ENCODE peak calls at places on chromosomes 11 and 22, in seven cellular contexts. One of them, this sample, is unnamed.

GRCh38 chr11:79077684-79078379 is 363.0 kb downstream of the TENM4 start:
- DNase-seq in NCI-H2081 treated with DMSO at 0.1 percent for 48 hours: no peak
- DNase-seq in GM19239: no peak
- DNase-seq in activated T-cell treated with anti-CD3 and anti-CD28 coated beads for 48 hours: no peak
- DNase-seq in fibroblast of pulmonary artery: no peak
- DNase-seq in HCEC 1CT: no peak
- DNase-seq in Ammon's horn: no peak
- DNase-seq in this sample: no peak

GRCh38 chr11:74341926-74342325 is 30.5 kb upstream of the P4HA3 start:
- DNase-seq in HCEC 1CT: no peak
- DNase-seq in Ammon's horn: no peak
- DNase-seq in GM19239: no peak
- DNase-seq in activated T-cell treated with anti-CD3 and anti-CD28 coated beads for 48 hours: no peak
- DNase-seq in NCI-H2081 treated with DMSO at 0.1 percent for 48 hours: no peak
- DNase-seq in fibroblast of pulmonary artery: no peak
- DNase-seq in this sample: no peak

GRCh38 chr22:22848364-22848866 is 39.2 kb upstream of the IGLL5 start:
- DNase-seq in fibroblast of pulmonary artery: peak; percentile 55
- DNase-seq in activated T-cell treated with anti-CD3 and anti-CD28 coated beads for 48 hours: peak; percentile 66
- DNase-seq in Ammon's horn: peak; percentile 48
- DNase-seq in NCI-H2081 treated with DMSO at 0.1 percent for 48 hours: no peak
- DNase-seq in HCEC 1CT: peak; percentile 5
- DNase-seq in GM19239: peak; percentile 28
- DNase-seq in this sample: peak; percentile 65

GRCh38 chr11:8959546-8960166 is 4.6 kb downstream of the TMEM9B start:
- DNase-seq in GM19239: peak; percentile 68
- DNase-seq in HCEC 1CT: peak; percentile 83
- DNase-seq in Ammon's horn: peak; percentile 69
- DNase-seq in NCI-H2081 treated with DMSO at 0.1 percent for 48 hours: peak; percentile 2
- DNase-seq in fibroblast of pulmonary artery: peak; percentile 91
- DNase-seq in activated T-cell treated with anti-CD3 and anti-CD28 coated beads for 48 hours: no peak
- DNase-seq in this sample: no peak

GRCh38 chr11:128765571-128766530 is 72.0 kb downstream of the FLI1 start:
- DNase-seq in NCI-H2081 treated with DMSO at 0.1 percent for 48 hours: no peak
- DNase-seq in activated T-cell treated with anti-CD3 and anti-CD28 coated beads for 48 hours: no peak
- DNase-seq in HCEC 1CT: no peak
- DNase-seq in fibroblast of pulmonary artery: peak; percentile 46
- DNase-seq in GM19239: no peak
- DNase-seq in Ammon's horn: no peak
- DNase-seq in this sample: no peak

GRCh38 chr11:45289369-45289768 is 3.2 kb upstream of the SYT13 start:
- DNase-seq in GM19239: no peak
- DNase-seq in NCI-H2081 treated with DMSO at 0.1 percent for 48 hours: no peak
- DNase-seq in fibroblast of pulmonary artery: peak; percentile 57
- DNase-seq in Ammon's horn: no peak
- DNase-seq in HCEC 1CT: peak; percentile 52
- DNase-seq in activated T-cell treated with anti-CD3 and anti-CD28 coated beads for 48 hours: no peak
- DNase-seq in this sample: no peak

GRCh38 chr22:48318575-48319320 is 1508.9 kb downstream of the BRD1 start:
- DNase-seq in GM19239: no peak
- DNase-seq in NCI-H2081 treated with DMSO at 0.1 percent for 48 hours: no peak
- DNase-seq in fibroblast of pulmonary artery: no peak
- DNase-seq in HCEC 1CT: no peak
- DNase-seq in activated T-cell treated with anti-CD3 and anti-CD28 coated beads for 48 hours: no peak
- DNase-seq in Ammon's horn: no peak
- DNase-seq in this sample: no peak

GRCh38 chr22:41762980-41763779 is 37.3 kb upstream of the CCDC134 start:
- DNase-seq in activated T-cell treated with anti-CD3 and anti-CD28 coated beads for 48 hours: no peak
- DNase-seq in fibroblast of pulmonary artery: peak; percentile 28
- DNase-seq in GM19239: no peak
- DNase-seq in Ammon's horn: no peak
- DNase-seq in HCEC 1CT: no peak
- DNase-seq in NCI-H2081 treated with DMSO at 0.1 percent for 48 hours: peak; percentile 20
- DNase-seq in this sample: peak; percentile 24

GRCh38 chr22:44924724-44925123 is 85.1 kb downstream of the PHF21B start:
- DNase-seq in Ammon's horn: no peak
- DNase-seq in activated T-cell treated with anti-CD3 and anti-CD28 coated beads for 48 hours: no peak
- DNase-seq in HCEC 1CT: no peak
- DNase-seq in fibroblast of pulmonary artery: no peak
- DNase-seq in GM19239: no peak
- DNase-seq in NCI-H2081 treated with DMSO at 0.1 percent for 48 hours: no peak
- DNase-seq in this sample: no peak

GRCh38 chr22:26079009-26079408 is 90.3 kb upstream of the SEZ6L start:
- DNase-seq in activated T-cell treated with anti-CD3 and anti-CD28 coated beads for 48 hours: no peak
- DNase-seq in fibroblast of pulmonary artery: no peak
- DNase-seq in HCEC 1CT: no peak
- DNase-seq in GM19239: no peak
- DNase-seq in NCI-H2081 treated with DMSO at 0.1 percent for 48 hours: no peak
- DNase-seq in Ammon's horn: no peak
- DNase-seq in this sample: no peak

GRCh38 chr11:48083427-48083826 is 103.1 kb downstream of the PTPRJ start:
- DNase-seq in HCEC 1CT: no peak
- DNase-seq in activated T-cell treated with anti-CD3 and anti-CD28 coated beads for 48 hours: no peak
- DNase-seq in GM19239: no peak
- DNase-seq in NCI-H2081 treated with DMSO at 0.1 percent for 48 hours: no peak
- DNase-seq in fibroblast of pulmonary artery: peak; percentile 17
- DNase-seq in Ammon's horn: no peak
- DNase-seq in this sample: no peak

GRCh38 chr11:90113541-90113940 is 20.9 kb upstream of the NAALAD2 start:
- DNase-seq in Ammon's horn: no peak
- DNase-seq in NCI-H2081 treated with DMSO at 0.1 percent for 48 hours: no peak
- DNase-seq in activated T-cell treated with anti-CD3 and anti-CD28 coated beads for 48 hours: no peak
- DNase-seq in HCEC 1CT: peak; percentile 1
- DNase-seq in GM19239: no peak
- DNase-seq in fibroblast of pulmonary artery: peak; percentile 13
- DNase-seq in this sample: no peak

GRCh38 chr11:2792376-2793250 is 92.8 kb upstream of the KCNQ1OT1 start:
- DNase-seq in activated T-cell treated with anti-CD3 and anti-CD28 coated beads for 48 hours: no peak
- DNase-seq in fibroblast of pulmonary artery: no peak
- DNase-seq in HCEC 1CT: no peak
- DNase-seq in Ammon's horn: no peak
- DNase-seq in GM19239: no peak
- DNase-seq in NCI-H2081 treated with DMSO at 0.1 percent for 48 hours: no peak
- DNase-seq in this sample: no peak

GRCh38 chr11:71946144-71946571 is 17.3 kb downstream of the RNF121 start:
- DNase-seq in Ammon's horn: no peak
- DNase-seq in fibroblast of pulmonary artery: peak; percentile 55
- DNase-seq in NCI-H2081 treated with DMSO at 0.1 percent for 48 hours: no peak
- DNase-seq in activated T-cell treated with anti-CD3 and anti-CD28 coated beads for 48 hours: no peak
- DNase-seq in HCEC 1CT: no peak
- DNase-seq in GM19239: no peak
- DNase-seq in this sample: no peak

GRCh38 chr11:27717801-27718229 is 17.6 kb upstream of the BDNF start:
- DNase-seq in HCEC 1CT: no peak
- DNase-seq in activated T-cell treated with anti-CD3 and anti-CD28 coated beads for 48 hours: no peak
- DNase-seq in fibroblast of pulmonary artery: peak; percentile 19
- DNase-seq in Ammon's horn: peak; percentile 12
- DNase-seq in GM19239: no peak
- DNase-seq in NCI-H2081 treated with DMSO at 0.1 percent for 48 hours: no peak
- DNase-seq in this sample: no peak

GRCh38 chr11:111047376-111047775 is 198.1 kb upstream of the POU2AF2 start:
- DNase-seq in Ammon's horn: no peak
- DNase-seq in NCI-H2081 treated with DMSO at 0.1 percent for 48 hours: no peak
- DNase-seq in HCEC 1CT: no peak
- DNase-seq in fibroblast of pulmonary artery: no peak
- DNase-seq in GM19239: no peak
- DNase-seq in activated T-cell treated with anti-CD3 and anti-CD28 coated beads for 48 hours: no peak
- DNase-seq in this sample: no peak

GRCh38 chr11:134362192-134362901 is 30.6 kb downstream of the GLB1L2 start:
- DNase-seq in Ammon's horn: no peak
- DNase-seq in activated T-cell treated with anti-CD3 and anti-CD28 coated beads for 48 hours: no peak
- DNase-seq in NCI-H2081 treated with DMSO at 0.1 percent for 48 hours: no peak
- DNase-seq in GM19239: no peak
- DNase-seq in HCEC 1CT: no peak
- DNase-seq in fibroblast of pulmonary artery: no peak
- DNase-seq in this sample: no peak

GRCh38 chr11:83265331-83265730 is 20.8 kb downstream of the CCDC90B start:
- DNase-seq in NCI-H2081 treated with DMSO at 0.1 percent for 48 hours: no peak
- DNase-seq in fibroblast of pulmonary artery: no peak
- DNase-seq in activated T-cell treated with anti-CD3 and anti-CD28 coated beads for 48 hours: no peak
- DNase-seq in GM19239: no peak
- DNase-seq in HCEC 1CT: peak; percentile 39
- DNase-seq in Ammon's horn: no peak
- DNase-seq in this sample: no peak

GRCh38 chr11:76164861-76165751 is 41.2 kb downstream of the WNT11 start:
- DNase-seq in HCEC 1CT: no peak
- DNase-seq in NCI-H2081 treated with DMSO at 0.1 percent for 48 hours: no peak
- DNase-seq in fibroblast of pulmonary artery: no peak
- DNase-seq in activated T-cell treated with anti-CD3 and anti-CD28 coated beads for 48 hours: no peak
- DNase-seq in Ammon's horn: no peak
- DNase-seq in GM19239: no peak
- DNase-seq in this sample: no peak

GRCh38 chr11:128179049-128179448 is 408.3 kb downstream of the ETS1 start:
- DNase-seq in Ammon's horn: peak; percentile 40
- DNase-seq in activated T-cell treated with anti-CD3 and anti-CD28 coated beads for 48 hours: no peak
- DNase-seq in NCI-H2081 treated with DMSO at 0.1 percent for 48 hours: peak; percentile 73
- DNase-seq in fibroblast of pulmonary artery: no peak
- DNase-seq in HCEC 1CT: no peak
- DNase-seq in GM19239: no peak
- DNase-seq in this sample: no peak

GRCh38 chr11:114709960-114710359 is 31.6 kb downstream of the NXPE2 start:
- DNase-seq in HCEC 1CT: no peak
- DNase-seq in fibroblast of pulmonary artery: no peak
- DNase-seq in activated T-cell treated with anti-CD3 and anti-CD28 coated beads for 48 hours: no peak
- DNase-seq in NCI-H2081 treated with DMSO at 0.1 percent for 48 hours: no peak
- DNase-seq in GM19239: no peak
- DNase-seq in Ammon's horn: no peak
- DNase-seq in this sample: no peak